ENCODE peak calls at places on chromosomes 6 and 20, in five cellular contexts. P is GM04504; T is NCI-H1105; G is NCI-H2081 treated with DMSO at 0.1 percent for 48 hours; Y is activated naive CD4-positive, alpha-beta T cell treated with anti-CD3 and anti-CD28 coated beads, Interleukin-2, amount 50 U/mL, for 72 hours. R is an unnamed sample.

GRCh38 chr6:41687501-41688175 is 47.8 kb downstream of the TFEB start:
- DNase-seq in P (no peak), T (no peak), G (no peak), Y (no peak), R (no peak)

GRCh38 chr20:23349338-23350006 is 1.1 kb upstream of the NXT1 start:
- DNase-seq in P (no peak), T (peak; percentile 45), G (no peak), Y (no peak), R (no peak)

GRCh38 chr6:39225946-39226437 is 3.3 kb downstream of the KCNK5 start:
- DNase-seq in P (no peak), T (no peak), G (no peak), Y (peak; percentile 80), R (no peak)

GRCh38 chr6:146420255-146420654 is 123.4 kb upstream of the RAB32 start:
- DNase-seq in P (no peak), T (no peak), G (no peak), Y (no peak), R (no peak)

GRCh38 chr6:42960243-42961019 is at the start of gene GNMT:
- DNase-seq in P (no peak), T (peak; percentile 58), G (no peak), Y (no peak), R (no peak)

GRCh38 chr20:46139908-46140482 is 21.9 kb downstream of the CD40 start:
- DNase-seq in P (no peak), T (peak; percentile 97), G (peak; percentile 67), Y (no peak), R (no peak)

GRCh38 chr6:17740559-17741220 is 34.0 kb upstream of the NUP153 start:
- DNase-seq in P (no peak), T (peak; percentile 38), G (no peak), Y (no peak), R (no peak)

GRCh38 chr20:33339515-33340058 is 56.6 kb downstream of the BPIFB1 start:
- DNase-seq in P (no peak), T (no peak), G (no peak), Y (no peak), R (no peak)

GRCh38 chr6:162942860-162943259 is 215.1 kb downstream of the PACRG start:
- DNase-seq in P (peak; percentile 40), T (no peak), G (no peak), Y (no peak), R (no peak)

GRCh38 chr6:79810153-79810806 is 137.1 kb downstream of the ELOVL4 start:
- DNase-seq in P (no peak), T (peak; percentile 99), G (peak; percentile 99), Y (no peak), R (no peak)

GRCh38 chr20:57708694-57709673 is 831 bp downstream of the PMEPA1 start:
- DNase-seq in P (no peak), T (no peak), G (no peak), Y (no peak), R (no peak)

GRCh38 chr20:36337886-36338285 is 31.7 kb downstream of the DLGAP4 start:
- DNase-seq in P (no peak), T (no peak), G (no peak), Y (no peak), R (no peak)

GRCh38 chr6:146915671-146916127 is 288.5 kb upstream of the STXBP5 start:
- DNase-seq in P (no peak), T (no peak), G (no peak), Y (no peak), R (no peak)

GRCh38 chr6:75609639-75610590 is 8.2 kb downstream of the SENP6 start:
- DNase-seq in P (no peak), T (no peak), G (no peak), Y (no peak), R (no peak)

GRCh38 chr6:154868143-154868594 is 126.9 kb upstream of the TIAM2 start:
- DNase-seq in P (peak; percentile 42), T (peak; percentile 26), G (no peak), Y (no peak), R (no peak)

GRCh38 chr6:5679696-5680494 is 326.8 kb downstream of the NRN1 start:
- DNase-seq in P (no peak), T (no peak), G (no peak), Y (no peak), R (no peak)

GRCh38 chr6:52020961-52021570 is 66.3 kb downstream of the PKHD1 start:
- DNase-seq in P (peak; percentile 6), T (peak; percentile 18), G (no peak), Y (no peak), R (no peak)

GRCh38 chr6:37793067-37793466 is 26.5 kb upstream of the ZFAND3 start:
- DNase-seq in P (no peak), T (no peak), G (no peak), Y (no peak), R (no peak)

GRCh38 chr20:37384683-37385174 is 38.8 kb downstream of the SRC start:
- DNase-seq in P (no peak), T (peak; percentile 12), G (no peak), Y (peak; percentile 79), R (no peak)

GRCh38 chr6:447381-448165 is 56.0 kb downstream of the IRF4 start:
- DNase-seq in P (no peak), T (no peak), G (no peak), Y (peak; percentile 55), R (no peak)

GRCh38 chr6:21873562-21873961 is 280.0 kb downstream of the SOX4 start:
- DNase-seq in P (peak; percentile 59), T (no peak), G (no peak), Y (no peak), R (peak; percentile 34)

GRCh38 chr6:119344306-119344705 is 5.3 kb downstream of the MAN1A1 start:
- DNase-seq in P (no peak), T (no peak), G (no peak), Y (no peak), R (no peak)

GRCh38 chr6:30463651-30464618 is 25.4 kb upstream of the HLA-E start:
- DNase-seq in P (no peak), T (no peak), G (no peak), Y (no peak), R (no peak)

GRCh38 chr20:1357921-1358671 is 29.2 kb upstream of the SDCBP2 start:
- DNase-seq in P (no peak), T (no peak), G (no peak), Y (no peak), R (no peak)

GRCh38 chr20:32484221-32485125 is 100.7 kb downstream of the NOL4L start:
- DNase-seq in P (no peak), T (peak; percentile 44), G (no peak), Y (no peak), R (no peak)

GRCh38 chr20:25224941-25225340 is 22.9 kb upstream of the PYGB start:
- DNase-seq in P (no peak), T (no peak), G (no peak), Y (no peak), R (no peak)

GRCh38 chr6:67210450-67210849 is 1424.6 kb upstream of the ADGRB3 start:
- DNase-seq in P (no peak), T (no peak), G (no peak), Y (no peak), R (no peak)

GRCh38 chr6:159116343-159116742 is 52.9 kb upstream of the FNDC1 start:
- DNase-seq in P (no peak), T (no peak), G (no peak), Y (no peak), R (no peak)

GRCh38 chr6:157219201-157220200 is 103.8 kb downstream of the TMEM242 start:
- DNase-seq in P (no peak), T (no peak), G (no peak), Y (no peak), R (no peak)

GRCh38 chr6:53494076-53494475 is 50.8 kb downstream of the GCLC start:
- DNase-seq in P (no peak), T (no peak), G (no peak), Y (no peak), R (no peak)

GRCh38 chr20:32891491-32891890 is 32.8 kb downstream of the EFCAB8 start:
- DNase-seq in P (no peak), T (no peak), G (no peak), Y (no peak), R (no peak)

GRCh38 chr6:129350278-129350677 is 359.7 kb downstream of the ARHGAP18 start:
- DNase-seq in P (no peak), T (no peak), G (no peak), Y (no peak), R (no peak)

GRCh38 chr6:137316626-137317025 is 97.4 kb upstream of the IFNGR1 start:
- DNase-seq in P (no peak), T (no peak), G (no peak), Y (no peak), R (no peak)

GRCh38 chr6:3915076-3915791 is 66.1 kb downstream of the FAM50B start:
- DNase-seq in P (no peak), T (no peak), G (no peak), Y (no peak), R (no peak)

GRCh38 chr6:41040101-41040910 is 1.3 kb upstream of the UNC5CL start:
- DNase-seq in P (no peak), T (no peak), G (no peak), Y (no peak), R (no peak)

GRCh38 chr6:42260424-42260888 is 42.8 kb upstream of the MRPS10 start:
- DNase-seq in P (no peak), T (no peak), G (no peak), Y (no peak), R (no peak)

GRCh38 chr20:462199-462991 is at the start of gene TBC1D20:
- DNase-seq in P (peak; percentile 66), T (peak; percentile 86), G (peak; percentile 21), Y (peak; percentile 90), R (peak; percentile 50)

GRCh38 chr6:104601008-104601745 is 258.5 kb downstream of the HACE1 start:
- DNase-seq in P (no peak), T (no peak), G (no peak), Y (no peak), R (peak; percentile 5)

GRCh38 chr6:124057448-124057847 is 253.8 kb downstream of the NKAIN2 start:
- DNase-seq in P (no peak), T (peak; percentile 57), G (peak; percentile 39), Y (no peak), R (no peak)

GRCh38 chr20:56995635-56996075 is 270.8 kb downstream of the BMP7 start:
- DNase-seq in P (no peak), T (no peak), G (no peak), Y (no peak), R (no peak)